ENCODE peak calls at places on chromosomes 6 and 20, in six cellular contexts. X is ovary, P is heart left ventricle, U is fibroblast of lung, O is Peyer's patch, K is right cardiac atrium. C is an unnamed sample. For H3K27me3 and H3K4me1, the result is how much of the 10 kb centered on the place peaks cover.

GRCh38 chr6:45293306-45293705 is 34.8 kb upstream of the RUNX2 start:
- DNase-seq in X (no peak), K (no peak), U (no peak), O (no peak), P (no peak), C (no peak)

GRCh38 chr6:29954272-29954671 is 11.9 kb downstream of the HLA-A start:
- DNase-seq in U (no peak), X (no peak), K (no peak), O (no peak), P (no peak), C (no peak)

GRCh38 chr6:169489642-169490408 is 212.0 kb downstream of the WDR27 start:
- DNase-seq in U (no peak), K (no peak), X (no peak), P (no peak), O (no peak), C (no peak)

GRCh38 chr20:58688838-58689237 is 3.8 kb upstream of the NPEPL1 start:
- DNase-seq in X (no peak), O (no peak), K (no peak), P (no peak), U (no peak), C (no peak)

GRCh38 chr6:113776998-113777397 is 80.1 kb upstream of the MARCKS start:
- DNase-seq in K (no peak), U (peak), P (no peak), X (no peak), O (no peak), C (no peak)

GRCh38 chr6:16105874-16106273 is 23.0 kb upstream of the MYLIP start:
- DNase-seq in U (peak), K (no peak), O (no peak), P (no peak), X (no peak), C (no peak)

GRCh38 chr20:34921436-34921835 is 34.2 kb downstream of the GSS start:
- DNase-seq in X (no peak), P (no peak), U (no peak), K (no peak), O (no peak), C (no peak)

GRCh38 chr6:10733151-10733715 is 10.4 kb downstream of the TMEM14C start:
- DNase-seq in X (no peak), K (no peak), P (no peak), O (no peak), U (peak), C (no peak)

GRCh38 chr6:56890066-56890465 is 64.8 kb upstream of the BEND6 start:
- DNase-seq in O (no peak), X (no peak), K (no peak), U (no peak), P (no peak), C (no peak)

GRCh38 chr20:49712918-49713778 is 530 bp downstream of the B4GALT5 start:
- DNase-seq in O (peak), X (peak), P (peak), U (no peak), K (peak), C (peak)

GRCh38 chr6:7073810-7074525 is 33.8 kb upstream of the RREB1 start:
- DNase-seq in O (peak), U (no peak), P (peak), K (peak), X (no peak), C (no peak)

GRCh38 chr6:3962897-3963296 is 113.7 kb downstream of the FAM50B start:
- DNase-seq in P (no peak), O (no peak), X (no peak), K (no peak), U (no peak), C (peak)

DNA sequence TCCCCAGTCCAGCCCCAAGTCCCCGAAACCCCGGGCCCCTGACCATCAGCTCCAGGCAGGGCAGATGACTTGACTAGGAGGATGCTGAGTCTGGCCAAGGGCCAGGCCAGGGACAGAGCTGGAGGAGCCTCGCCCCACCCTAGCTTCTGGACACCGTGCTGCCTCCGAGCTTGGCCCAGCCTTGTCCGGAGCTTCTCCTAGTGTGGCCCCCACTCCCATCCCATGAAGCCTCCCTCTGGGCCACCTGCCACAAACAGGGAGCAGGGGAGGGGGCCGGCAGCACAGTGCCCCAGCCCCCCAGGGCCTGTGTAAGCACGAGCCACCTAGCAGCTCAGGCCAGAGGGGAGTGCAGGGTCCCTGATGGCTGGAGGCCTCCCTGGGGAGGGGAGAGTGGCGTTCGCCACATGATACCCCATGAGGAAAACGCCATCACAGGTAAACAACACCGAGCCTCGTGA is 5.3 kb downstream of the EEF1A2 start:
- DNase-seq in X (no peak), K (peak), P (no peak), U (no peak), O (no peak), C (no peak)
- H3K27me3 ChIP-seq in X (under half), K (under half), P (under half), U (under half), O (under half), C (under half)

GRCh38 chr6:33415831-33416230 is 2.1 kb downstream of the CUTA start:
- DNase-seq in O (no peak), U (no peak), X (no peak), K (no peak), P (no peak), C (no peak)
- H3K4me3 ChIP-seq in O (no peak), U (peak), X (no peak), K (no peak), P (no peak), C (no peak)

DNA sequence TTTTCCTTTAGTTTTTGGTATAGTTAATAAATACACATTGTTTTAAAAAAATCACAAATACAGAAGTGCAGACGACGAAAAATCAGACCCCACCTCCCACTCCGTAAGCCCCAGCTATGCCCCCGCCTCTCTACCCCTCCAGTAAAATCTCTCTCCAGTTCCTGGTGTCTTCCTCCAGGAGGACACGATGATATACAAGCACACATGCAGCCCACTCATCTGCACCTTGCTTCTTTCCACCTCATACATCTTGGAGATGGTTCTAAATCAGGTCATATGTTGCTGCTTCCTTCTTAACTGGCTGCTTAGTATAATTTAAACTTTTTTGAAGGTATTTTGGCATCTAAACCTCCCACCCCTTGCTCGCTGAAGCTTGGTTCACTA is 2.7 kb downstream of the BMP7 start:
- DNase-seq in K (no peak), O (no peak), U (no peak), X (no peak), P (no peak), C (no peak)
- H3K4me1 ChIP-seq in K (under half), O (under half), U (under half), X (under half), P (under half), C (under half)

GRCh38 chr6:166304106-166304505 is 4.1 kb downstream of the PRR18 start:
- DNase-seq in O (no peak), P (no peak), U (no peak), K (no peak), X (no peak), C (no peak)
- H3K27me3 ChIP-seq in O (under half), P (under half), U (under half), K (under half), X (under half), C (half or more)

DNA sequence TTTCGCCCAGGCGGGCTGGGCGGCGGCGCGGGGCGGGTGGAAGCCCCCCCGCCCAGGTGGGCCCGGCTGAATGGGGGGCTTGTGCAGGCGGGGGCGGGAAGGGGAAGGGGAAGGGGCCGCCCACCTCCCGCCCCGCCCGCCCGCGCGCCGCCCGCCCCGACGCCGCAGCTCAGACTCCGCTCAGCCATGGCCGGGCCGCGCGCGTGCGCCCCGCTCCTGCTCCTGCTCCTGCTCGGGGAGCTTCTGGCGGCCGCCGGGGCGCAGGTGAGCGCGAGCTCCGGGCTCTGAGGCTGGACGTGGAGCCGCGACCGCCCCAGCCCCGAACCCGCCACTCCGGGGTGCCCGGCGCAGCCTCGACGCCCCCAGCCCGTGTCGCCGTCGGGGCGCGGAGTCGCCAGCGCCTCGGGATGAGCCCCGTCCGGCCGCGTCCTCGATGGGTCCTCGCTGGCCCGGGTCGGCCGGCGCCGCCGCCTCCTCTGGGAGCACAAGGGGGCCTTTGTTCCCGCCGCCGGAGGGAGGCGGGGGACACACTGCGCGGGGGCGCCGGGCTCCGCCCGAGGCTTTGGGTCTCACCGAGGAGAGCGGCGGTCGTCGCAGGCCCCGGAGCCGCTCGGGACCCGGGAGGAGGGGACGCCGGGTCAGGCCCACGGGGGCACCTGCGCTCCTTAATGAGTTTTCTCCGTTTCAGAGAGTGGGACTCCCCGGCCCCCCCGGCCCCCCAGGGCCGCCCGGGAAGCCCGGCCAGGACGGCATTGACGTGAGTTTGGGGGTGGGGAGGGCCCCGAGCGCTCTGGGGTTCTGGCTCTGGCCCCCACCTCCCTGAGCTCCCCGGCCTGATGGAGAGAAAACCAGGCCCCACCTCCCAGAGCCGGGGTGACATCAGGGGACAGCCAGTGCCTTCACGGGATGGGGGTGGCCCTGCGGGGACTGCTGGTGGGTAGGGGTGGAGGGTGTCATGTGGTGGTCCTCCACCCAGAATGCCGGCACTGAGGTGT is at the start of gene COL9A3:
- DNase-seq in X (no peak), O (no peak), U (no peak), P (no peak), K (no peak), C (no peak)
- H3K4me3 ChIP-seq in X (peak), O (no peak), U (peak), P (peak), K (peak), C (peak)

DNA sequence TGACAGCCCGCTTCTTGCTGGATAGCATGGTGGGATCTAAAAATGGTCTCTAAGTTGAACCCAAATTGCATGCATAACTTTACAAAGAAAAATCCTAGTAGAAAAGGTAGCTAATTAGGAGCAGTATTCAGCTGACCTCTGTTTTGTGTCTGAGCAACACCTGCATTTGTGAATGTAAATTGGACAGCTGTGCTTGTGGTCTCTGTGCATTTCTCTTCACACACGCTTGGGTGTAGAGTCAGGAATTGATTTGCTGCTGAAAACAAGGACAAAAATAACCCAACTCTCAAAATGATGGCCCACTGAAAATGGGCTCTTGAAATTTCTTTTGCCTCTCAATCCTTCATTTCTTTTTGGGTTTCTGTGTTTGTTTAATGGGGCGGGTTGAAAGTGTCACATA is 46.3 kb downstream of the SOBP start:
- DNase-seq in X (no peak), P (no peak), K (no peak), U (no peak), O (no peak), C (no peak)
- H3K4me1 ChIP-seq in X (under half), P (under half), K (under half), U (under half), O (under half), C (under half)